ENCODE peak calls at places on chromosomes 12 and 14, in eight cellular contexts. V is fibroblast of lung, E is stomach, L is body of pancreas, C is adrenal gland, X is uterus, J is tibial nerve, Y is OCI-LY7. K is an unnamed sample.

GRCh38 chr14:24712909-24713308 is 78.9 kb upstream of the GZMB start:
- DNase-seq in V (no peak), E (no peak), L (no peak), C (no peak), X (no peak), J (no peak), Y (no peak), K (no peak)

GRCh38 chr12:46677749-46678148 is 148.0 kb downstream of the SLC38A4 start:
- DNase-seq in V (peak; percentile 43), E (no peak), L (no peak), C (no peak), X (no peak), J (no peak), Y (no peak), K (no peak)

GRCh38 chr14:41229824-41230223 is 376.9 kb upstream of the LRFN5 start:
- DNase-seq in V (no peak), E (no peak), L (no peak), C (no peak), X (no peak), J (no peak), Y (no peak), K (no peak)

GRCh38 chr12:54572881-54573280 is 15.6 kb downstream of the PPP1R1A start:
- DNase-seq in V (no peak), E (no peak), L (no peak), C (no peak), X (no peak), J (no peak), Y (no peak), K (no peak)

GRCh38 chr14:92532490-92533163 is 19.0 kb downstream of the RIN3 start:
- DNase-seq in V (no peak), E (no peak), L (no peak), C (no peak), X (no peak), J (no peak), Y (no peak), K (no peak)

GRCh38 chr12:42741771-42742510 is 152.4 kb upstream of the PRICKLE1 start:
- DNase-seq in V (peak; percentile 87), E (no peak), L (no peak), C (no peak), X (no peak), J (no peak), Y (no peak), K (no peak)

GRCh38 chr12:42588981-42589464 is 523 bp downstream of the PRICKLE1 start:
- DNase-seq in V (no peak), E (no peak), L (peak; percentile 39), C (peak; percentile 27), X (peak; percentile 38), J (peak; percentile 12), Y (peak; percentile 11), K (peak; percentile 76)

GRCh38 chr12:8493084-8493483 is 20.2 kb upstream of the CLEC4D start:
- DNase-seq in V (no peak), E (no peak), L (no peak), C (no peak), X (no peak), J (no peak), Y (peak; percentile 1), K (no peak)

GRCh38 chr14:31363331-31364073 is 56.8 kb downstream of the HEATR5A start:
- DNase-seq in V (no peak), E (no peak), L (no peak), C (no peak), X (no peak), J (no peak), Y (no peak), K (no peak)

GRCh38 chr14:100056431-100056830 is 8.8 kb upstream of the EVL start:
- DNase-seq in V (peak; percentile 23), E (no peak), L (no peak), C (no peak), X (no peak), J (no peak), Y (no peak), K (no peak)

GRCh38 chr12:119988440-119988787 is 622 bp upstream of the BICDL1 start:
- DNase-seq in V (peak; percentile 60), E (no peak), L (no peak), C (no peak), X (no peak), J (no peak), Y (no peak), K (no peak)

GRCh38 chr14:70808402-70809237 is 693 bp downstream of the MAP3K9 start:
- DNase-seq in V (peak; percentile 10), E (peak; percentile 39), L (peak; percentile 45), C (peak; percentile 33), X (no peak), J (no peak), Y (peak; percentile 17), K (peak; percentile 82)

GRCh38 chr14:61196034-61196433 is 85.1 kb downstream of the TMEM30B start:
- DNase-seq in V (no peak), E (no peak), L (no peak), C (no peak), X (no peak), J (no peak), Y (no peak), K (no peak)
- TF ChIP-seq CTCF in V (no peak), E (no peak), L (no peak), C (no peak), X (no peak), J (no peak), Y (peak; percentile 24), K (no peak)

DNA sequence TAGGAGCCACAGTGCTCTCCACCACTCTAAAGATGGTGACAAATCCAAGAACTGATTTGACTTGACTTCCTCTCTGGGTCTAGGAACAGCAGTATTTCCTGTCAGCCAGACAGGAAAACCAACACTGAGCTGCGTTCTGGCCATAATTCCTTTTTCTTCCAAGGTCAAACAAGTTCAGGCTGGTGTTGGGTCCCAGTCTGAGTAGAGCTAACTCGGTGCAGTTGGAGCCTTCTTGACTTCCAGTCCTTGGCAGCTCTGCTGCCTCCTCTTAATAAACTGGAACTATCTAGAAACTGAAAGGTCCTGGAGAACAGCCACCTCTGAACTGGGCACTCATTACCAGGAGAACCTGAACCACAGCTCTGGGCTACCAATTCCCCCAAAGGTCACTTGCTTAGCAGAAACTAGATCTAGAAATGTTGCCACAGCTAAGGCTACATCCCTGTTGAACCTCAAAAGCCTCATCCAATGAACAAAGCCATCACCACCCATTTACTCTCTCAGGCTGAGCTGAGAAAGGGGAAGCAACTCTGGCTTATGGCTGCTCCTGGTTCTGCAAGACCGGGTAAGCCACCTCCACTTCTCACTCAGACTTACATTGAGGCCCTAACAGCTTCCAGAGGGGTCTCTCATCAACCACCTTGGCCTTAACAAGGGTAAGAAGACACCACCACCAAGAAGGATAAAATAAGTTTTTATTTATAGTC is 27.7 kb downstream of the MAX start:
- DNase-seq in V (no peak), E (no peak), L (no peak), C (no peak), X (no peak), J (no peak), Y (peak; percentile 13), K (no peak)
- H3K36me3 ChIP-seq in V (peaks cover 16% of the 10 kb centered on the region), E (peaks cover 58% of the 10 kb centered on the region), L (peaks cover 12% of the 10 kb centered on the region), C (no peaks in the 10 kb centered on the region), X (no peaks in the 10 kb centered on the region), J (peaks cover under 1% of the 10 kb centered on the region), Y (peaks cover 64% of the 10 kb centered on the region), K (peaks cover 15% of the 10 kb centered on the region)

GRCh38 chr12:107467716-107468115 is 217.9 kb upstream of the PWP1 start:
- DNase-seq in V (no peak), E (no peak), L (no peak), C (no peak), X (no peak), J (no peak), Y (no peak), K (no peak)
- TF ChIP-seq CTCF in V (no peak), E (no peak), L (no peak), C (no peak), X (no peak), J (no peak), Y (no peak), K (no peak)

GRCh38 chr12:105201389-105201788 is 34.6 kb downstream of the APPL2 start:
- DNase-seq in V (no peak), E (peak; percentile 41), L (no peak), C (peak; percentile 74), X (no peak), J (no peak), Y (no peak), K (no peak)
- H3K36me3 ChIP-seq in V (peaks cover 43% of the 10 kb centered on the region), E (peaks cover 95% of the 10 kb centered on the region), L (peaks cover under 1% of the 10 kb centered on the region), C (no peaks in the 10 kb centered on the region), X (no peaks in the 10 kb centered on the region), J (peaks cover 19% of the 10 kb centered on the region), Y (peaks cover 21% of the 10 kb centered on the region), K (peaks cover 24% of the 10 kb centered on the region)

GRCh38 chr12:117114784-117115183 is 15.6 kb upstream of the TESC start:
- DNase-seq in V (no peak), E (peak; percentile 74), L (peak; percentile 83), C (no peak), X (no peak), J (no peak), Y (no peak), K (no peak)

GRCh38 chr12:117119592-117120198 is 20.5 kb upstream of the TESC start:
- DNase-seq in V (no peak), E (no peak), L (peak; percentile 53), C (no peak), X (no peak), J (no peak), Y (peak; percentile 58), K (no peak)

GRCh38 chr12:117121456-117121855 is 22.2 kb upstream of the TESC start:
- DNase-seq in V (no peak), E (no peak), L (no peak), C (no peak), X (no peak), J (no peak), Y (no peak), K (no peak)

GRCh38 chr12:117120787-117121186 is 21.6 kb upstream of the TESC start:
- DNase-seq in V (no peak), E (no peak), L (no peak), C (no peak), X (no peak), J (no peak), Y (no peak), K (no peak)

DNA sequence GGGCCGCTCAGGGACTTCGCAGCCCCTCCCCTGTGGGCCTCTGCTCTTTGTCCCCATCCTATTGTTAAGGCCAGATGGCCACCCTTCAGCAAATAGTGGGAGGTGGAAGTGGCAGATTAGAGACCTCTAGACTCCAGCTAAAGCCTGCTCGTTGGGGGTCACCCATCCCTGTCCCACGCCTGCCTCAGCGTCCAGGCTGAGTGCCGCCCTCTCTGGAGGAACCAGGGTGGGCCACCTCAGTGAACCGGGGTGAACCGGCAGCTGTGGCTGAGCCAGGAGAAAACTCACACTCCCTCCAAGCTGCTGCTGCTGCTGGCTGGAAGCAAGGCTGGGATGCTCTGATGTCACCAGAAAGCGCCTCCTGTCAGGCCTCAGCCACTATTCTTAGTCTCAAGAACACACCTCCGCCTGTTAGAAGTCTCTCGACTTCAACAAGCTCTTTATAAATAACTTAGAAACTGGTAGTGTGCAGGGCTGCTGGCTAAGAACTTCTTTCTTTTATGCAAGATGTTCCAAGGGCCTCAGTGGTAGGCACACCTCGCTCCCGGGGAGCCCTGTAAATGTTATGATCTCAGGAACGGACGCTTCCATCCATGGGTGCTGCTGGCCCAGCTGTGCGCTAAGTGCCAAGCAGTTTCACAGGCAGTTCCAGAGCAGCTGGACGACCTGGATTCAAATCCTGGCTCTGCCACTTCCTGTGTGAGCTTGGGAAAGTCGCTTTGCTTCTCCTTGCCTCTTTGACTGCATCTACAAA is 19.8 kb upstream of the TESC start:
- DNase-seq in V (no peak), E (no peak), L (no peak), C (no peak), X (no peak), J (no peak), Y (no peak), K (no peak)
- TF ChIP-seq CTCF in V (no peak), E (no peak), L (no peak), C (no peak), X (no peak), J (no peak), Y (no peak), K (no peak)

K was measured in kidney.